ENCODE peak calls at places on chromosomes 4 and X, in six cellular contexts. One of them, this sample, is unnamed.

GRCh38 chr4:24922416-24922815 is 9.6 kb upstream of the CCDC149 start:
- DNase-seq in K562: no peak
- DNase-seq in HCT116: no peak
- DNase-seq in IMR-90: peak
- DNase-seq in HepG2: no peak
- DNase-seq in H1: no peak
- DNase-seq in this sample: no peak

GRCh38 chr4:62070291-62070852 is 870.2 kb downstream of the ADGRL3 start:
- DNase-seq in K562: no peak
- DNase-seq in IMR-90: no peak
- DNase-seq in HepG2: no peak
- DNase-seq in H1: no peak
- DNase-seq in HCT116: no peak
- DNase-seq in this sample: no peak

GRCh38 chr4:187732524-187732923 is 263.0 kb upstream of the ZFP42 start:
- DNase-seq in HepG2: no peak
- DNase-seq in IMR-90: peak
- DNase-seq in K562: no peak
- DNase-seq in HCT116: no peak
- DNase-seq in H1: no peak
- DNase-seq in this sample: no peak

GRCh38 chr4:87005690-87006461 is 71.1 kb downstream of the AFF1 start:
- DNase-seq in IMR-90: no peak
- DNase-seq in HepG2: no peak
- DNase-seq in HCT116: no peak
- DNase-seq in H1: no peak
- DNase-seq in K562: peak
- DNase-seq in this sample: peak

GRCh38 chrX:133953785-133954355 is 31.5 kb downstream of the GPC3 start:
- DNase-seq in HCT116: no peak
- DNase-seq in HepG2: no peak
- DNase-seq in IMR-90: no peak
- DNase-seq in K562: no peak
- DNase-seq in H1: no peak
- DNase-seq in this sample: no peak

GRCh38 chrX:16712116-16712824 is at the start of gene CTPS2:
- DNase-seq in HCT116: no peak
- DNase-seq in IMR-90: peak
- DNase-seq in HepG2: peak
- DNase-seq in H1: peak
- DNase-seq in K562: peak
- DNase-seq in this sample: peak

GRCh38 chr4:40301592-40301991 is 33.5 kb upstream of the CHRNA9 start:
- DNase-seq in H1: no peak
- DNase-seq in HepG2: no peak
- DNase-seq in HCT116: no peak
- DNase-seq in IMR-90: no peak
- DNase-seq in K562: no peak
- DNase-seq in this sample: no peak

GRCh38 chr4:31175242-31175910 is 455.2 kb downstream of the PCDH7 start:
- DNase-seq in IMR-90: peak
- DNase-seq in H1: no peak
- DNase-seq in HCT116: no peak
- DNase-seq in K562: no peak
- DNase-seq in HepG2: no peak
- DNase-seq in this sample: peak

GRCh38 chr4:65502151-65502691 is 168.1 kb downstream of the EPHA5 start:
- DNase-seq in H1: no peak
- DNase-seq in K562: no peak
- DNase-seq in IMR-90: peak
- DNase-seq in HepG2: no peak
- DNase-seq in HCT116: no peak
- DNase-seq in this sample: peak

GRCh38 chrX:109856974-109857373 is 123.9 kb upstream of the ACSL4 start:
- DNase-seq in IMR-90: peak
- DNase-seq in HCT116: no peak
- DNase-seq in HepG2: peak
- DNase-seq in H1: no peak
- DNase-seq in K562: peak
- DNase-seq in this sample: peak
- H3K9ac ChIP-seq in IMR-90: peak
- H3K9ac ChIP-seq in HCT116: no peak
- H3K9ac ChIP-seq in HepG2: peak
- H3K9ac ChIP-seq in H1: no peak
- H3K9ac ChIP-seq in K562: no peak
- H3K9ac ChIP-seq in this sample: peak

DNA sequence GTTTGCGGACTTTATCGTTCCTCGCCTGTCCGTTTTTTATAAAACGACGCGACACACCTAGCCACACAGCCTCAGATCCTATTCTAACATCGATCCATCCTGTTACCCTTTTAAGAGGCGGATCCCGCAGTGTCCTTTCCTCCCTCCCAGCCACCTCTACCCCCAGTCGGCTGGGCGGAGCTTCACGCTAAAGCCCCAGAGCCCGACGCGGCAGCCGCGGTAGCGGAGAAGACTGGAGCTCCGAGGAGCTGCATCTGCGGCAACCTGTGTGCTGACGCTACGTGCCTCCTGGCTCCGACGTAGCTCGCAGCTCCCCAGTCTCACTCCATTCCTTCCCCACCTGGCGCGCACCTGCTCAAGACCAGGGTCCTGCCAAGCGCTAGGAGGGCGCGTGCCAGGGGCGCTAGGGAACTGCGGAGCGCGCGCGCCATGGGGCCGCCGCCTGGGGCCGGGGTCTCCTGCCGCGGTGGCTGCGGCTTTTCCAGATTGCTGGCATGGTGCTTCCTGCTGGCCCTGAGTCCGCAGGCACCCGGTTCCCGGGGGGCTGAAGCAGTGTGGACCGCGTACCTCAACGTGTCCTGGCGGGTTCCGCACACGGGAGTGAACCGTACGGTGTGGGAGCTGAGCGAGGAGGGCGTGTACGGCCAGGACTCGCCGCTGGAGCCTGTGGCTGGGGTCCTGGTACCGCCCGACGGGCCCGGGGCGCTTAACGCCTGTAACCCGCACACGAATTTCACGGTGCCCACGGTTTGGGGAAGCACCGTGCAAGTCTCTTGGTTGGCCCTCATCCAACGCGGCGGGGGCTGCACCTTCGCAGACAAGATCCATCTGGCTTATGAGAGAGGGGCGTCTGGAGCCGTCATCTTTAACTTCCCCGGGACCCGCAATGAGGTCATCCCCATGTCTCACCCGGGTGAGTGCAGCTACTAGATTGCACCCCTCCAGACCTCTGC is at the start of gene RNF128:
- DNase-seq in HCT116: peak
- DNase-seq in HepG2: peak
- DNase-seq in H1: peak
- DNase-seq in IMR-90: peak
- DNase-seq in K562: no peak
- DNase-seq in this sample: no peak
- TF ChIP-seq POLR2A in HCT116: peak
- TF ChIP-seq POLR2A in HepG2: peak
- TF ChIP-seq POLR2A in H1: no peak
- TF ChIP-seq POLR2A in IMR-90: no peak
- TF ChIP-seq POLR2A in K562: no peak
- TF ChIP-seq POLR2A in this sample: no peak

DNA sequence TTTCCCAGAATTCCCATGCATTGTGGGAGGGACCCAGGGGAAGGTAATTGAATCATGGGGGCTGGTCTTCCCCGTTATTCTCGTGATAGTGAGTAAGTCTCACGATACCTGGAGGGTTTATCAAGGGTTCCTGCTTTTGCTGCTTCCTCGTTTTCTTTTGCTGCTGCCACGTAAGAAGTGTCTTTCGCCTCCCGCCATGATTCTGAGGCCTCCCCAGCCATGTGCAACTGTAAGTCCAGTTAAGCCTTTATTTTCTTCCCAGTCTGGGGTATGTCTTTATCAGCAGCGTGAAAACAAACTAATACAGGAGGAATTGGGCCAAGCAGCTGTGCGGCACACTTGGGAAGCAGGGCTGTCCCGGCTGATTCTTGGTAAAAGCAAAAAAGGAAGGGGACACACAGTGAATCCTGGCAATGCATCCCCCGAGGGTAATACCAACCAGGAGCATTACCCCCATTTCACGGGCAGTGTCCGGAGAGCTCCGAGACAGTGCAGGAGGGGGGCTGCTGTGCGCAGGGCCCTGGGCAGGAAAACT is 185.7 kb downstream of the AFAP1 start:
- DNase-seq in H1: no peak
- DNase-seq in K562: peak
- DNase-seq in HepG2: no peak
- DNase-seq in HCT116: no peak
- DNase-seq in IMR-90: no peak
- DNase-seq in this sample: no peak
- H3K9ac ChIP-seq in H1: no peak
- H3K9ac ChIP-seq in K562: peak
- H3K9ac ChIP-seq in HepG2: no peak
- H3K9ac ChIP-seq in HCT116: no peak
- H3K9ac ChIP-seq in IMR-90: no peak
- H3K9ac ChIP-seq in this sample: no peak

GRCh38 chrX:12999422-12999821 is 24.5 kb downstream of the TMSB4X start:
- DNase-seq in HepG2: no peak
- DNase-seq in H1: no peak
- DNase-seq in K562: no peak
- DNase-seq in IMR-90: peak
- DNase-seq in HCT116: no peak
- DNase-seq in this sample: no peak
- TF ChIP-seq POLR2A in HepG2: no peak
- TF ChIP-seq POLR2A in H1: no peak
- TF ChIP-seq POLR2A in K562: no peak
- TF ChIP-seq POLR2A in IMR-90: no peak
- TF ChIP-seq POLR2A in HCT116: no peak
- TF ChIP-seq POLR2A in this sample: no peak

GRCh38 chr4:73844352-73844751 is 7.9 kb downstream of the CXCL6 start:
- DNase-seq in HepG2: no peak
- DNase-seq in K562: no peak
- DNase-seq in H1: no peak
- DNase-seq in HCT116: no peak
- DNase-seq in IMR-90: peak
- DNase-seq in this sample: peak
- H3K9ac ChIP-seq in HepG2: no peak
- H3K9ac ChIP-seq in K562: no peak
- H3K9ac ChIP-seq in H1: no peak
- H3K9ac ChIP-seq in HCT116: no peak
- H3K9ac ChIP-seq in IMR-90: no peak
- H3K9ac ChIP-seq in this sample: no peak

GRCh38 chrX:75522565-75523411 is at the start of gene ZDHHC15:
- DNase-seq in K562: no peak
- DNase-seq in H1: peak
- DNase-seq in HepG2: no peak
- DNase-seq in HCT116: no peak
- DNase-seq in IMR-90: no peak
- DNase-seq in this sample: peak
- TF ChIP-seq POLR2A in K562: no peak
- TF ChIP-seq POLR2A in H1: peak
- TF ChIP-seq POLR2A in HepG2: no peak
- TF ChIP-seq POLR2A in HCT116: no peak
- TF ChIP-seq POLR2A in IMR-90: no peak
- TF ChIP-seq POLR2A in this sample: no peak

GRCh38 chr4:13238936-13239335 is 245.2 kb downstream of the RAB28 start:
- DNase-seq in K562: peak
- DNase-seq in H1: no peak
- DNase-seq in HCT116: no peak
- DNase-seq in IMR-90: no peak
- DNase-seq in HepG2: no peak
- DNase-seq in this sample: no peak

GRCh38 chr4:13236485-13236884 is 247.7 kb downstream of the RAB28 start:
- DNase-seq in IMR-90: no peak
- DNase-seq in H1: no peak
- DNase-seq in K562: no peak
- DNase-seq in HCT116: no peak
- DNase-seq in HepG2: peak
- DNase-seq in this sample: no peak

GRCh38 chr4:13233755-13234154 is 250.4 kb downstream of the RAB28 start:
- DNase-seq in H1: no peak
- DNase-seq in HepG2: no peak
- DNase-seq in IMR-90: no peak
- DNase-seq in K562: no peak
- DNase-seq in HCT116: no peak
- DNase-seq in this sample: no peak
- H3K9ac ChIP-seq in H1: no peak
- H3K9ac ChIP-seq in HepG2: no peak
- H3K9ac ChIP-seq in IMR-90: no peak
- H3K9ac ChIP-seq in K562: no peak
- H3K9ac ChIP-seq in HCT116: no peak
- H3K9ac ChIP-seq in this sample: no peak

DNA sequence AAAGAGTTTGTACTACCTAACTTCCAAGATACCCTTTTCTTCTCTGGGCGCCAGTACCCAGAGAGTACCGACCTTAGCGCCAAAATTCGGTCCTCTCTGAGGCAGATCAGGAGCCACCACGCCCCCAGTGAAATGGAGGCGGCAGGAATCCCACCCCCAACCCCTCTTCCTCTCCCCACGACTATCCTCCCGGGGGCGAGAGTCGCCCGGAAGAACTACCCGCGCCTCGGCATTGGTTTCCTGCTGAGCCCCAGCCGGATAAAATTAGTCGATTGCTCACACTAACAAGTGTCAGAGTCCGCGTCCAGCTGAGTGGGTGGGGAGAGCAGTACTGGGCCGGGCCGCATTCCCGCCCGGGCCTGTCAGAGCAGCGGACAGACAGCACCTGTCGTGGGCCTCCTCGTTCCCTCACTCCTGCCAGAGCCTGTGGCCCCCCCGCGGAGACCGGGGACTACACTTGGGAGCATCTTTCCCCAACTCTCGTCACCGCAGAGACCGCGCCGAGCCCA is 78.7 kb downstream of the RLIM start:
- DNase-seq in IMR-90: peak
- DNase-seq in K562: peak
- DNase-seq in HepG2: peak
- DNase-seq in H1: peak
- DNase-seq in HCT116: no peak
- DNase-seq in this sample: peak
- TF ChIP-seq POLR2A in IMR-90: no peak
- TF ChIP-seq POLR2A in K562: no peak
- TF ChIP-seq POLR2A in HepG2: no peak
- TF ChIP-seq POLR2A in H1: no peak
- TF ChIP-seq POLR2A in HCT116: no peak
- TF ChIP-seq POLR2A in this sample: no peak